ENCODE peak calls at places on chromosomes 1 and 21, in five cellular contexts. L is GM12878, J is HepG2, A is K562, N is upper lobe of left lung. X is an unnamed sample. For H3K36me3, the result is how much of the 10 kb centered on the place peaks cover.

GRCh38 chr1:208044568-208045241 is 133.8 kb upstream of the CD34 start:
- ATAC-seq in L (no peak), J (no peak), A (peak), N (no peak), X (no peak)

GRCh38 chr1:37995773-37996379 is 6.1 kb upstream of the SF3A3 start:
- ATAC-seq in L (no peak), J (no peak), A (no peak), N (peak), X (peak)

GRCh38 chr1:200021537-200022238 is 5.8 kb upstream of the NR5A2 start:
- ATAC-seq in L (no peak), J (no peak), A (no peak), N (no peak), X (no peak)

GRCh38 chr1:37633950-37634553 is 640 bp downstream of the RSPO1 start:
- ATAC-seq in L (no peak), J (peak), A (no peak), N (peak), X (no peak)

GRCh38 chr1:12496154-12496961 is 121.7 kb downstream of the DHRS3 start:
- ATAC-seq in L (no peak), J (peak), A (peak), N (peak), X (peak)

GRCh38 chr1:24289937-24290595 is 29.1 kb upstream of the GRHL3 start:
- ATAC-seq in L (no peak), J (no peak), A (no peak), N (peak), X (no peak)

GRCh38 chr1:164703971-164704411 is 145.0 kb downstream of the PBX1 start:
- ATAC-seq in L (no peak), J (no peak), A (no peak), N (no peak), X (no peak)

GRCh38 chr1:58986996-58987767 is 203.3 kb upstream of the JUN start:
- ATAC-seq in L (no peak), J (no peak), A (no peak), N (no peak), X (no peak)

GRCh38 chr1:217032715-217033367 is 309.6 kb upstream of the ESRRG start:
- ATAC-seq in L (no peak), J (no peak), A (no peak), N (no peak), X (no peak)

GRCh38 chr1:237478082-237478481 is 412.6 kb downstream of the ZP4 start:
- ATAC-seq in L (no peak), J (peak), A (no peak), N (no peak), X (no peak)

DNA sequence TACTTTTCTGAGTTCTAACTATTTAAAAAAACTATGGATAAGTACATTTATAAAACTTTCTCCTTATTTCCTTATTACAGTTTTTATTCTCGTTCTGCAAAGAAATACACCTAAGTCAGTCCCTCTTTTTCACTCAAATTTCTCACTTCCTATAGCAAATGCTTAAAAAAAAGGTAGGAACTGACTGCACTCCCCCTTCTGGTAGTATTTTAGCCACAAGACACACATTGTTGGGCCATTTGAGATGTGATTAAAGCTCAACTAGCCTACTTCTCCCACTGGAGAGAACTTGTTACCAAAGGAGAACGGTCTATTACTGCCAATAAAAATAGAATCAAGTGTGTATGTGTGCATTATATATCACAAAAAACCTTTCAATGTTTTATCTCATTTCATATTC is 521.9 kb upstream of the PRMT6 start:
- ATAC-seq in L (no peak), J (no peak), A (no peak), N (no peak), X (no peak)
- TF ChIP-seq CTCF in L (no peak), J (no peak), A (no peak), N (no peak), X (no peak)

GRCh38 chr1:1832820-1833219 is 54.5 kb upstream of the NADK start:
- ATAC-seq in L (no peak), J (peak), A (peak), N (no peak), X (no peak)
- H3K36me3 ChIP-seq in L (under half), J (under half), A (half or more), N (under half), X (under half)

DNA sequence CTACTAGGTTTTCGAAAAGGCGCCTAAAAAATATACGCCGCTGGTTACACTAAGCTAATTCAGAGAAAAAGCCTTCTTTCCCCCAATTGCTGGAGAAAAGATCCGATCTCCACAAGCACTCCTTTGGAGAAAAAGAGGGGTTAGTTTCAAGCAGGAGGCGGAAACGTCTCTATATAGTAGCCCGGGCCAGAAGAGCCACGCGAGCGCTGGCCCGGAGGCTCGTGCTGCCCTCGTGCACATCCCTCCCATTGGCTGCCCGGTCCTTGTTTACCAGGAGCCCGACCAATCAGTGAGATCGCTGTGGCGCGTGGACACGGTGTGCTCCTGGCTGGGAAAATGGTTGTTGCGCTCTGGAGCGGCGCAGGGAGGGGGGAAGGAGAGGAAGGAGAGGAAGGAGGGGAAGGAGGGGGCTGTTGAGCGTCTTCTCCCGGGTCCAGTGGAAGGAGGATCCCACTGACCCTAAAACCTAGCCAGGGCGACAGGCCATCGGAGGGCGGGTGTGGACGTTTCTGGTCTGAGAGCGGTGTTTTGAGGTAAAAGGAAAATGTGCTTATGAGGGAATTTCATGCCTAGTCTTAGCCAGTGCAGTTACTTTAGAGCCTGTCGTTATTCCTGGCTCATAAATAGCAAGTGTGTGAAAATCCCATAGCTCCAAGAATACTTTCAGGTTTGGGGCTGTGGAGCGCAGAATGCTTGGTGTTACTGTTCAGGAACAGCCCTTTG is at the start of gene TXNIP:
- ATAC-seq in L (peak), J (peak), A (peak), N (peak), X (peak)
- TF ChIP-seq EP300 in L (no peak), J (peak), A (peak), N (peak), X (no peak)

GRCh38 chr21:39082656-39083376 is 100.4 kb downstream of the PSMG1 start:
- ATAC-seq in L (no peak), J (peak), A (no peak), N (no peak), X (no peak)
- TF ChIP-seq CTCF in L (no peak), J (peak), A (no peak), N (no peak), X (no peak)

GRCh38 chr1:197510691-197511378 is 242.8 kb downstream of the CRB1 start:
- ATAC-seq in L (no peak), J (no peak), A (no peak), N (no peak), X (no peak)
- H3K36me3 ChIP-seq in L (under half), J (under half), A (under half), N (under half), X (under half)

GRCh38 chr1:211789641-211790464 is 40.7 kb downstream of the LPGAT1 start:
- ATAC-seq in L (no peak), J (peak), A (no peak), N (no peak), X (no peak)
- TF ChIP-seq EP300 in L (no peak), J (no peak), A (no peak), N (no peak), X (no peak)

GRCh38 chr1:241842565-241842964 is 5.4 kb upstream of the EXO1 start:
- ATAC-seq in L (no peak), J (no peak), A (no peak), N (no peak), X (no peak)
- TF ChIP-seq CTCF in L (no peak), J (no peak), A (no peak), N (no peak), X (no peak)

DNA sequence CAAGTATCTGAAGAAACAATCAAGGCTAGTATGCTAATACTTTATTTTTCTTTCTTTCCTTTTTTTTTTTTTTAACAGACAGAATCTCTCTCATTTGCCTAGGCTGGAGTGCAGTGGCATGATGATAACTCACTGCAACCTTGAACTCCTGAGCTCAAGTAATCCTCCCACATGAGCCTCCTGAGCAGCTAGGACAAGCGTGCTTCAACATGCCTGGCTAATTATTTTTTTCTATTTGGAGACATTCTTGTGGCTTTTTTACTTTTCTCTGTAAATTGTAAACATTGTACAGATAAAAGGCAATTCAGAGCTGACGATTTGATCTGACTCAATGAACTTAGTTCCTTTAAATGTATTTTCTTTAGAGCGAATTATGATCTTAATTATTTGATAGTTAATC is 41.4 kb downstream of the CCDC18 start:
- ATAC-seq in L (no peak), J (peak), A (no peak), N (no peak), X (no peak)
- H3K36me3 ChIP-seq in L (under half), J (under half), A (half or more), N (under half), X (under half)

DNA sequence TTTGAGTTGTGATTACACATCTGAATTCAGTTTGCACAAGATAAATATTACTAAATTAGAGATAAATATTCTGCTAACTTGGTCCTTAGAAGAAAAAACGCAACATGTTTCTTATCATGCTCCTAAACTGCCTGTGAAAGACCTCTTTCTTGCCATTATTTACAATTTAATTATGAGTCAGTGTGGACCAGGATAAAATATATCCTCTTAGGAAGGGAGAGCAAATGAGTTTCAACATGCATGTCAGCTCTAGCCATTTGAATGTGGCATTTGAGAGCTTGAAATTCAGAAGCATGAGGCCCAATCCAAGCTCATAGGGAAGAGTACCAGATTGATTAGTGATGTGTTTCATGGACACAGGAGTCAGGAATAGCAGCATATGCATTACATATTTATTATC is 39.3 kb downstream of the TBX15 start:
- ATAC-seq in L (no peak), J (no peak), A (no peak), N (no peak), X (no peak)
- TF ChIP-seq EP300 in L (no peak), J (no peak), A (no peak), N (no peak), X (no peak)

GRCh38 chr1:160284782-160285344 is at the start of gene PEX19:
- ATAC-seq in L (peak), J (peak), A (peak), N (peak), X (peak)
- TF ChIP-seq CTCF in L (no peak), J (no peak), A (no peak), N (no peak), X (peak)